ENCODE peak calls at places on chromosomes 7 and 10, in eight cellular contexts. R is left ventricle myocardium inferior, X is skeletal muscle cell, V is GM12892, Q is M059J, M is endothelial cell, J is lower leg skin, B is T-helper 1 cell. D is an unnamed sample.

GRCh38 chr7:30738026-30738915 is 13.7 kb upstream of the INMT start:
- DNase-seq in Q (no peak), V (no peak), R (no peak), J (no peak), X (no peak), M (no peak), B (peak), D (no peak)

GRCh38 chr10:37856881-37857286 is 526 bp downstream of the ZNF248 start:
- DNase-seq in X (no peak), V (no peak), Q (peak), M (peak), J (peak), B (peak), R (peak), D (peak)

GRCh38 chr7:19526639-19527038 is 182.2 kb downstream of the POLR1F start:
- DNase-seq in B (no peak), J (no peak), M (no peak), X (no peak), R (no peak), V (no peak), Q (no peak), D (no peak)

GRCh38 chr10:95363303-95363912 is 72.6 kb upstream of the PDLIM1 start:
- DNase-seq in J (peak), R (no peak), Q (peak), B (peak), V (peak), M (peak), X (peak), D (no peak)

GRCh38 chr7:133570321-133570720 is 317.4 kb downstream of the EXOC4 start:
- DNase-seq in Q (no peak), V (no peak), J (no peak), M (no peak), B (no peak), R (no peak), X (no peak), D (no peak)

GRCh38 chr10:132166216-132166950 is 20.4 kb upstream of the DPYSL4 start:
- DNase-seq in V (no peak), B (no peak), J (no peak), X (no peak), Q (no peak), M (no peak), R (no peak), D (peak)

GRCh38 chr10:77637986-77638765 is 568 bp upstream of the KCNMA1 start:
- DNase-seq in V (no peak), M (peak), Q (peak), J (no peak), X (no peak), B (no peak), R (no peak), D (peak)

GRCh38 chr7:513521-514166 is 6.0 kb downstream of the PDGFA start:
- DNase-seq in J (no peak), R (no peak), V (no peak), B (no peak), X (no peak), Q (peak), M (no peak), D (no peak)

GRCh38 chr10:101032637-101033201 is 1.7 kb downstream of the SFXN3 start:
- DNase-seq in X (peak), R (peak), J (peak), M (peak), B (peak), Q (peak), V (no peak), D (peak)

GRCh38 chr7:1881946-1882345 is 211.9 kb downstream of the ELFN1 start:
- DNase-seq in B (no peak), V (no peak), M (no peak), J (no peak), R (no peak), Q (no peak), X (no peak), D (no peak)

GRCh38 chr10:93813507-93814465 is 56.0 kb downstream of the LGI1 start:
- DNase-seq in B (peak), Q (peak), X (no peak), V (no peak), J (no peak), M (peak), R (peak), D (peak)

GRCh38 chr7:52648903-52649302 is 386.5 kb upstream of the POM121L12 start:
- DNase-seq in J (no peak), R (no peak), X (no peak), Q (no peak), B (no peak), M (no peak), V (no peak), D (no peak)

GRCh38 chr7:110669410-110669809 is 421.5 kb upstream of the LRRN3 start:
- DNase-seq in M (no peak), J (no peak), V (no peak), X (no peak), B (no peak), R (no peak), Q (no peak), D (no peak)

GRCh38 chr7:8387551-8388256 is 45.7 kb upstream of the NXPH1 start:
- DNase-seq in X (no peak), Q (no peak), J (no peak), V (no peak), M (no peak), B (no peak), R (no peak), D (no peak)